ENCODE peak calls at places on chromosomes 6 and 20, in five cellular contexts. H, E, D, C and A are unnamed samples.

GRCh38 chr6:124962617-124963415 is 579 bp downstream of the RNF217 start:
- DNase-seq in H (peak; percentile 24), E (peak; percentile 86), D (peak; percentile 49), C (peak; percentile 40), A (no peak)

GRCh38 chr20:23005761-23006160 is 29.4 kb upstream of the SSTR4 start:
- DNase-seq in H (no peak), E (no peak), D (no peak), C (no peak), A (no peak)

GRCh38 chr6:73152998-73153757 is 72.1 kb downstream of the KHDC1L start:
- DNase-seq in H (no peak), E (peak; percentile 85), D (no peak), C (no peak), A (no peak)

GRCh38 chr20:5658897-5659296 is 91.3 kb upstream of the SHLD1 start:
- DNase-seq in H (peak; percentile 86), E (peak; percentile 45), D (peak; percentile 44), C (peak; percentile 93), A (peak; percentile 14)

GRCh38 chr20:24650091-24650490 is 180.7 kb downstream of the SYNDIG1 start:
- DNase-seq in H (peak; percentile 66), E (peak; percentile 82), D (no peak), C (no peak), A (no peak)

GRCh38 chr20:47191074-47191673 is 165.3 kb downstream of the ZMYND8 start:
- DNase-seq in H (peak; percentile 36), E (no peak), D (no peak), C (no peak), A (no peak)

GRCh38 chr6:108944707-108945685 is 96.8 kb downstream of the ARMC2 start:
- DNase-seq in H (peak; percentile 91), E (peak; percentile 89), D (no peak), C (peak; percentile 39), A (no peak)

GRCh38 chr6:99415446-99415845 is 9.7 kb downstream of the PNISR start:
- DNase-seq in H (no peak), E (no peak), D (no peak), C (no peak), A (no peak)

GRCh38 chr6:72413884-72414283 is 208.0 kb upstream of the KCNQ5 start:
- DNase-seq in H (peak; percentile 29), E (peak; percentile 84), D (peak; percentile 13), C (no peak), A (no peak)

GRCh38 chr6:46407785-46408530 is 83.3 kb downstream of the RCAN2 start:
- DNase-seq in H (no peak), E (no peak), D (no peak), C (no peak), A (no peak)

GRCh38 chr6:137736048-137736846 is 130.8 kb upstream of the TNFAIP3 start:
- DNase-seq in H (peak; percentile 34), E (no peak), D (no peak), C (no peak), A (peak; percentile 88)

GRCh38 chr6:74602206-74602605 is 603.6 kb downstream of the COL12A1 start:
- DNase-seq in H (no peak), E (no peak), D (no peak), C (no peak), A (no peak)

GRCh38 chr6:129105035-129105434 is 222.1 kb downstream of the LAMA2 start:
- DNase-seq in H (no peak), E (no peak), D (no peak), C (no peak), A (no peak)

GRCh38 chr6:32168807-32169206 is 4.4 kb downstream of the EGFL8 start:
- DNase-seq in H (no peak), E (peak; percentile 88), D (no peak), C (no peak), A (no peak)

GRCh38 chr6:107846262-107846795 is 22.2 kb upstream of the SCML4 start:
- DNase-seq in H (no peak), E (no peak), D (no peak), C (no peak), A (no peak)

GRCh38 chr6:19830171-19830570 is 7.0 kb upstream of the ID4 start:
- DNase-seq in H (peak; percentile 53), E (no peak), D (no peak), C (no peak), A (no peak)

GRCh38 chr20:8166730-8167129 is 34.7 kb downstream of the PLCB1 start:
- DNase-seq in H (no peak), E (no peak), D (no peak), C (no peak), A (no peak)

GRCh38 chr20:46316984-46317684 is 8.8 kb upstream of the CDH22 start:
- DNase-seq in H (no peak), E (peak; percentile 43), D (no peak), C (no peak), A (no peak)

GRCh38 chr6:18327621-18328548 is 59.3 kb upstream of the RNF144B start:
- DNase-seq in H (no peak), E (peak; percentile 41), D (peak; percentile 40), C (peak; percentile 12), A (no peak)

GRCh38 chr20:45883100-45883469 is 2.1 kb downstream of the ZSWIM1 start:
- DNase-seq in H (no peak), E (no peak), D (no peak), C (no peak), A (no peak)

GRCh38 chr20:49669601-49670189 is 44.0 kb downstream of the B4GALT5 start:
- DNase-seq in H (no peak), E (no peak), D (no peak), C (no peak), A (peak; percentile 82)

GRCh38 chr20:21682576-21682975 is 22.9 kb upstream of the PAX1 start:
- DNase-seq in H (no peak), E (no peak), D (no peak), C (no peak), A (no peak)

GRCh38 chr6:69775941-69776340 is 20.9 kb downstream of the LMBRD1 start:
- DNase-seq in H (no peak), E (no peak), D (no peak), C (no peak), A (no peak)

GRCh38 chr6:40328376-40328987 is 258.7 kb downstream of the LRFN2 start:
- DNase-seq in H (no peak), E (peak; percentile 11), D (peak; percentile 51), C (peak; percentile 19), A (no peak)

GRCh38 chr20:10924628-10925266 is 250.9 kb upstream of the JAG1 start:
- DNase-seq in H (peak; percentile 86), E (peak; percentile 36), D (no peak), C (no peak), A (no peak)

GRCh38 chr20:16810216-16810615 is 62.1 kb downstream of the OTOR start:
- DNase-seq in H (peak; percentile 78), E (no peak), D (no peak), C (no peak), A (no peak)

GRCh38 chr6:117595099-117595923 is 7.0 kb downstream of the GOPC start:
- DNase-seq in H (no peak), E (no peak), D (no peak), C (no peak), A (no peak)

GRCh38 chr20:8386991-8387390 is 254.9 kb downstream of the PLCB1 start:
- DNase-seq in H (no peak), E (no peak), D (no peak), C (no peak), A (no peak)

DNA sequence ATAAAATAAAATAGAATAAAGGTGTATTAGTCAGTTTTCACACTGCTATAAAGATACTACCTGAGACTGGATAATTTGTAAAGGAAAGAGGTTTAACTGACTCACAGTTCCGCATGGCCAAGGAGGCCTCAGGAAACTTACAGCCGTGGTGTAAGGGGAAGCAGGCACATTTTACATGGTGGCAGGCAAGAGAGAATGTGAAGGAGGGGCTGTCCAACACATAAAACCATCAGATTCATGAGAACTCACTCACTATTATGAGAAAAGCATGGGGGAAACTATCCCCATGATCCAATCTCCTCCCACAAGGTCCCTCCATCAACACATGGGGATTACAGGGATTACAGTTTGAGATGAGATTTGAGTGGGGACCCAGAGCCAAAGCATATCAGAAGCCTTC is 41.1 kb upstream of the BCAS1 start:
- DNase-seq in H (no peak), E (no peak), D (no peak), C (no peak), A (no peak)
- H3K27ac ChIP-seq in H (no peak overlapping the region), E (no peak overlapping the region), D (no peak overlapping the region), C (no peak overlapping the region), A (no peak overlapping the region)

GRCh38 chr20:31675828-31676533 is 38.3 kb downstream of the COX4I2 start:
- DNase-seq in H (peak; percentile 37), E (no peak), D (no peak), C (peak; percentile 46), A (peak; percentile 95)
- H3K4me1 ChIP-seq in H (peaks cover 36% of the 10 kb centered on the region), E (peaks cover 46% of the 10 kb centered on the region), D (peaks cover 21% of the 10 kb centered on the region), C (peaks cover 51% of the 10 kb centered on the region), A (peaks cover 78% of the 10 kb centered on the region)

GRCh38 chr20:57007171-57007540 is 259.3 kb downstream of the BMP7 start:
- DNase-seq in H (no peak), E (no peak), D (no peak), C (no peak), A (no peak)
- H3K27ac ChIP-seq in H (peak overlapping the region; percentile 36), E (no peak overlapping the region), D (no peak overlapping the region), C (no peak overlapping the region), A (no peak overlapping the region)

GRCh38 chr6:2861071-2861821 is 19.6 kb upstream of the SERPINB1 start:
- DNase-seq in H (no peak), E (no peak), D (no peak), C (no peak), A (no peak)

GRCh38 chr6:2861822-2862164 is 20.1 kb upstream of the SERPINB1 start:
- DNase-seq in H (no peak), E (no peak), D (no peak), C (no peak), A (no peak)

GRCh38 chr6:2865270-2866182 is 23.9 kb upstream of the SERPINB1 start:
- DNase-seq in H (no peak), E (peak; percentile 91), D (no peak), C (no peak), A (no peak)

GRCh38 chr6:2863901-2864300 is 22.2 kb upstream of the SERPINB1 start:
- DNase-seq in H (no peak), E (no peak), D (no peak), C (no peak), A (no peak)

GRCh38 chr6:2862712-2863174 is 21.1 kb upstream of the SERPINB1 start:
- DNase-seq in H (no peak), E (no peak), D (no peak), C (no peak), A (peak; percentile 40)
- H3K4me1 ChIP-seq in H (peaks cover 21% of the 10 kb centered on the region), E (peaks cover 11% of the 10 kb centered on the region), D (peaks cover 2% of the 10 kb centered on the region), C (peaks cover 13% of the 10 kb centered on the region), A (peaks cover 53% of the 10 kb centered on the region)

DNA sequence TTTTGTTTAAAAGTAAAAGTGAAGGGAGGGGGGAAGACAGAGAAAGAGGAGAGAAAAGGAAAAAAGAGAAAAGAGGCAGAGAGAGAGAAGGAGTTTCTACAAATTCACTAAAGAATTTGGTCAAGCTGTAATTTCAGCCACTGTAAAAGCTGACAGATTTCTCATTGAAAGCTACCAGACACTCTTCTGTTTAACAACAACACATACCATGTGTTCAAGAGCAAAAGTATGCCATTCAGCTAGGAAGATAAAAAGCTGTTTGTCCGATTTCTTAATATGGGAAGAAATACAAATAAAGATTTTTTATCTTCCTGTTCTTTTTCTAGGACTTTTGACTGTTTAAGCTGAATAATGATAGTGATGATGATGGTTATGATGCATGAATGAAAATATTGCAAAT is 204.8 kb upstream of the RSPO3 start:
- DNase-seq in H (no peak), E (no peak), D (no peak), C (no peak), A (no peak)
- H3K27ac ChIP-seq in H (no peak overlapping the region), E (no peak overlapping the region), D (no peak overlapping the region), C (no peak overlapping the region), A (no peak overlapping the region)